ENCODE peak calls at places on chromosome 20, in nine cellular contexts. One of them, this sample, is unnamed.

GRCh38 chr20:52747736-52748135 is 224.4 kb upstream of the TSHZ2 start:
- DNase-seq in transverse colon: no peak
- DNase-seq in upper lobe of left lung: no peak
- DNase-seq in HepG2: peak; percentile 37
- DNase-seq in K562: peak; percentile 8
- DNase-seq in GM12878: no peak
- DNase-seq in esophagus muscularis mucosa: no peak
- DNase-seq in stomach: no peak
- DNase-seq in suprapubic skin: no peak
- DNase-seq in this sample: no peak

GRCh38 chr20:15579703-15580102 is 993.5 kb downstream of the KIF16B start:
- DNase-seq in stomach: no peak
- DNase-seq in GM12878: no peak
- DNase-seq in transverse colon: no peak
- DNase-seq in suprapubic skin: no peak
- DNase-seq in upper lobe of left lung: no peak
- DNase-seq in esophagus muscularis mucosa: no peak
- DNase-seq in HepG2: no peak
- DNase-seq in K562: no peak
- DNase-seq in this sample: no peak

GRCh38 chr20:14360386-14360785 is 23.0 kb upstream of the FLRT3 start:
- DNase-seq in esophagus muscularis mucosa: no peak
- DNase-seq in transverse colon: no peak
- DNase-seq in HepG2: no peak
- DNase-seq in GM12878: no peak
- DNase-seq in K562: no peak
- DNase-seq in suprapubic skin: no peak
- DNase-seq in upper lobe of left lung: no peak
- DNase-seq in stomach: no peak
- DNase-seq in this sample: no peak

GRCh38 chr20:43379239-43379917 is 78.3 kb upstream of the SRSF6 start:
- DNase-seq in HepG2: peak; percentile 27
- DNase-seq in transverse colon: no peak
- DNase-seq in GM12878: no peak
- DNase-seq in stomach: no peak
- DNase-seq in esophagus muscularis mucosa: no peak
- DNase-seq in K562: no peak
- DNase-seq in suprapubic skin: no peak
- DNase-seq in upper lobe of left lung: no peak
- DNase-seq in this sample: no peak

GRCh38 chr20:2814587-2815051 is at the start of gene C20orf141:
- DNase-seq in GM12878: no peak
- DNase-seq in upper lobe of left lung: no peak
- DNase-seq in transverse colon: peak; percentile 27
- DNase-seq in suprapubic skin: peak; percentile 71
- DNase-seq in K562: peak; percentile 35
- DNase-seq in stomach: no peak
- DNase-seq in esophagus muscularis mucosa: no peak
- DNase-seq in HepG2: no peak
- DNase-seq in this sample: no peak

GRCh38 chr20:62220666-62221568 is 839 bp upstream of the HRH3 start:
- DNase-seq in transverse colon: no peak
- DNase-seq in GM12878: no peak
- DNase-seq in suprapubic skin: no peak
- DNase-seq in HepG2: no peak
- DNase-seq in stomach: no peak
- DNase-seq in upper lobe of left lung: peak; percentile 70
- DNase-seq in esophagus muscularis mucosa: no peak
- DNase-seq in K562: no peak
- DNase-seq in this sample: no peak

GRCh38 chr20:21520702-21521595 is 7.1 kb upstream of the NKX2-2 start:
- DNase-seq in K562: no peak
- DNase-seq in stomach: no peak
- DNase-seq in upper lobe of left lung: peak; percentile 82
- DNase-seq in HepG2: no peak
- DNase-seq in suprapubic skin: no peak
- DNase-seq in transverse colon: no peak
- DNase-seq in esophagus muscularis mucosa: no peak
- DNase-seq in GM12878: no peak
- DNase-seq in this sample: no peak

GRCh38 chr20:58102744-58103516 is 125.5 kb downstream of the ANKRD60 start:
- DNase-seq in K562: no peak
- DNase-seq in upper lobe of left lung: no peak
- DNase-seq in transverse colon: no peak
- DNase-seq in HepG2: no peak
- DNase-seq in suprapubic skin: no peak
- DNase-seq in stomach: no peak
- DNase-seq in esophagus muscularis mucosa: peak; percentile 80
- DNase-seq in GM12878: no peak
- DNase-seq in this sample: no peak

GRCh38 chr20:50056951-50057403 is 56.0 kb downstream of the UBE2V1 start:
- DNase-seq in stomach: no peak
- DNase-seq in HepG2: no peak
- DNase-seq in GM12878: no peak
- DNase-seq in transverse colon: no peak
- DNase-seq in upper lobe of left lung: no peak
- DNase-seq in K562: no peak
- DNase-seq in suprapubic skin: no peak
- DNase-seq in esophagus muscularis mucosa: no peak
- DNase-seq in this sample: no peak

GRCh38 chr20:51156041-51156795 is 133.3 kb upstream of the KCNG1 start:
- DNase-seq in esophagus muscularis mucosa: peak; percentile 86
- DNase-seq in upper lobe of left lung: no peak
- DNase-seq in HepG2: no peak
- DNase-seq in K562: no peak
- DNase-seq in transverse colon: no peak
- DNase-seq in stomach: no peak
- DNase-seq in suprapubic skin: no peak
- DNase-seq in GM12878: no peak
- DNase-seq in this sample: peak; percentile 86

DNA sequence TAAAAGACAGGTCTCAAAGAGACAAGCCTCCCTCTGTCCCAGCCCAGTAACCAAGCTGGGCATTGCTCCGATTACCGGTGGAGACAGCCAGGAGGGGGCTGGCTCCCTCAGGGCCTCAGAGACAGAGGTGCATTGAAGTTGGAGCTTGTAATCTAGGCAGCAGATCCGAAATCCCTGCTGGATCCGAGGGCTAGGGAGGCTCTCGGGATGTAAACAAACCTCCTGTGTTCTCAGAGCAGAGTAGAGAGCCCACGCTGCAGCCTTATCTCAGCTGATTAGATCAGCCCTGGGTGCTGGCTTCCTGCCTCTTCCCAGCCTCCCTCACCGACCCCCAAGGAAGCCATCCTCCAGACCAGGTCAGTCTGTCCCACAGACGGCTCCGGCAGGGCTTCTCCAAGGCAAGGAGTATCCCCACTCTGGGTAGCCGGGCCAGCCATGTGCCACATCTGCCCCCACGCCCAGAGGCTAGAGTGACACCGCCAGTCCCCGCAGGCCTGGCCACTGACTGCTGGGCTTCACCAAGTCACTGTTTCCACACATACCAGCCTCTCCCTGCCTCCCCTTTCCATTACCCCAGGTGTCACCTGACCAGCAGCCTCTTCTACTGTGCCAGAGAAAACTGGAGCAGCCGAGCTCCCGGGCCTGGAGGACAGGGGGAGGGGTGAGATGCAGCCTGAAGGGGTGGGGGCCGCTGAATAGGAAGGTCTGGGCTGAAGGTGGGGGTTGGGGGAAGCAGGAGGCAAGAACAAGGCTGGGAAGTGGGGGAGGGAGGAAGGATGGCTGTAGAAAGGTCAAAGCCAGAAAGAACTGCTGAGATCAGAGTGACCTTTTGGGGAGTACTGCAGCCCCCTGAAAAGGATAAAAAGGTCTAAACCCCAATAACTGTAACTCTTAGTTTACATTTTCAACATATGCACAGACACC is 6.0 kb downstream of the SDC4 start:
- DNase-seq in GM12878: no peak
- DNase-seq in transverse colon: peak; percentile 53
- DNase-seq in esophagus muscularis mucosa: no peak
- DNase-seq in K562: no peak
- DNase-seq in upper lobe of left lung: peak; percentile 77
- DNase-seq in suprapubic skin: peak; percentile 86
- DNase-seq in stomach: peak; percentile 90
- DNase-seq in HepG2: peak; percentile 94
- DNase-seq in this sample: peak; percentile 89
- TF ChIP-seq POLR2A in GM12878: no peak
- TF ChIP-seq POLR2A in transverse colon: peak; percentile 34
- TF ChIP-seq POLR2A in esophagus muscularis mucosa: peak; percentile 18
- TF ChIP-seq POLR2A in K562: no peak
- TF ChIP-seq POLR2A in upper lobe of left lung: peak; percentile 34
- TF ChIP-seq POLR2A in suprapubic skin: no peak
- TF ChIP-seq POLR2A in stomach: no peak
- TF ChIP-seq POLR2A in HepG2: no peak
- TF ChIP-seq POLR2A in this sample: no peak

GRCh38 chr20:40821438-40821837 is 132.4 kb upstream of the MAFB start:
- DNase-seq in suprapubic skin: no peak
- DNase-seq in esophagus muscularis mucosa: no peak
- DNase-seq in upper lobe of left lung: no peak
- DNase-seq in HepG2: no peak
- DNase-seq in transverse colon: no peak
- DNase-seq in K562: no peak
- DNase-seq in GM12878: no peak
- DNase-seq in stomach: no peak
- DNase-seq in this sample: no peak
- TF ChIP-seq POLR2AphosphoS5 in suprapubic skin: no peak
- TF ChIP-seq POLR2AphosphoS5 in esophagus muscularis mucosa: no peak
- TF ChIP-seq POLR2AphosphoS5 in upper lobe of left lung: no peak
- TF ChIP-seq POLR2AphosphoS5 in HepG2: no peak
- TF ChIP-seq POLR2AphosphoS5 in transverse colon: no peak
- TF ChIP-seq POLR2AphosphoS5 in K562: no peak
- TF ChIP-seq POLR2AphosphoS5 in GM12878: no peak
- TF ChIP-seq POLR2AphosphoS5 in stomach: no peak
- TF ChIP-seq POLR2AphosphoS5 in this sample: no peak

GRCh38 chr20:59599941-59600340 is 4.4 kb upstream of the PHACTR3 start:
- DNase-seq in stomach: no peak
- DNase-seq in HepG2: no peak
- DNase-seq in transverse colon: no peak
- DNase-seq in suprapubic skin: no peak
- DNase-seq in K562: no peak
- DNase-seq in GM12878: no peak
- DNase-seq in esophagus muscularis mucosa: no peak
- DNase-seq in upper lobe of left lung: no peak
- DNase-seq in this sample: no peak

GRCh38 chr20:59597240-59597639 is 7.1 kb upstream of the PHACTR3 start:
- DNase-seq in GM12878: no peak
- DNase-seq in transverse colon: no peak
- DNase-seq in stomach: no peak
- DNase-seq in upper lobe of left lung: no peak
- DNase-seq in esophagus muscularis mucosa: no peak
- DNase-seq in K562: no peak
- DNase-seq in HepG2: no peak
- DNase-seq in suprapubic skin: no peak
- DNase-seq in this sample: no peak

GRCh38 chr20:59600472-59600871 is 3.9 kb upstream of the PHACTR3 start:
- DNase-seq in transverse colon: no peak
- DNase-seq in GM12878: no peak
- DNase-seq in K562: no peak
- DNase-seq in HepG2: no peak
- DNase-seq in upper lobe of left lung: no peak
- DNase-seq in stomach: no peak
- DNase-seq in esophagus muscularis mucosa: no peak
- DNase-seq in suprapubic skin: no peak
- DNase-seq in this sample: no peak

GRCh38 chr20:59596690-59597089 is 7.7 kb upstream of the PHACTR3 start:
- DNase-seq in stomach: no peak
- DNase-seq in transverse colon: no peak
- DNase-seq in GM12878: no peak
- DNase-seq in suprapubic skin: no peak
- DNase-seq in HepG2: no peak
- DNase-seq in esophagus muscularis mucosa: no peak
- DNase-seq in K562: no peak
- DNase-seq in upper lobe of left lung: no peak
- DNase-seq in this sample: no peak

DNA sequence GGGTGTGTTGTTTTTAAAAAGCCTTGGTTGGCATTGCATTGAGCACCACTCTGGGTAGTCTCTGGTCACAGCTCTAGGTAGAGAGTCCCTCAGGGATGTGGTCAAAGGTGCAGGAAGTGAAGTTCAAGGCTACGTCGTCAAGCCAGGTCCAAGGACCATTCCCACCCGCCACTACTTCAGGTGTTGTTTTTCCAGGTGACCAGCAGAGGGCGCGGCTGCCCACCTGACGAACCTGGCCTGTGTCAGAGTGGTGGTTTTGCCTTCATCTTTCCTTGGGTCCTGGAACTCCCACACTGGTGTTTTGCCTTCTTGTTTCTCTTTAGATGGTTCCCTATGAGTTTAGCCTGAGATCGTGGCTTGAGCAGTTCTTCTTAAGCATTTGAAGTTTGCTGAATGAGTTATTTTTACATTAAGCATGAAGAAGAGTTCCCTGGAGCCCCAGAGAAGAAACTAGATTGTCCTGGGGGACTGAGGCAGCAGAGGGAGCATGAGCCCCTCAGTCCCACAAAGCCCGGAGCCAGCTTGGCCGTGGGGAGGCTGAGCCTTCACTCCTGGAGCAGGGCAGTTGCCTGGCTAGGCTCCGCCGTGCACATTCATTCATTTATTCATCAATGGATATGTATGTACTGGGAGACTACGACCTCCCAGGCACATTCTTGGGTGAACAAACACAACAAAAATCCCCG is 5.6 kb upstream of the PHACTR3 start:
- DNase-seq in transverse colon: peak; percentile 23
- DNase-seq in esophagus muscularis mucosa: no peak
- DNase-seq in K562: peak; percentile 77
- DNase-seq in HepG2: peak; percentile 55
- DNase-seq in suprapubic skin: no peak
- DNase-seq in upper lobe of left lung: no peak
- DNase-seq in stomach: peak; percentile 29
- DNase-seq in GM12878: peak; percentile 8
- DNase-seq in this sample: no peak
- TF ChIP-seq EP300 in transverse colon: no peak
- TF ChIP-seq EP300 in esophagus muscularis mucosa: no peak
- TF ChIP-seq EP300 in K562: no peak
- TF ChIP-seq EP300 in HepG2: no peak
- TF ChIP-seq EP300 in suprapubic skin: no peak
- TF ChIP-seq EP300 in upper lobe of left lung: no peak
- TF ChIP-seq EP300 in stomach: no peak
- TF ChIP-seq EP300 in GM12878: no peak
- TF ChIP-seq EP300 in this sample: no peak

DNA sequence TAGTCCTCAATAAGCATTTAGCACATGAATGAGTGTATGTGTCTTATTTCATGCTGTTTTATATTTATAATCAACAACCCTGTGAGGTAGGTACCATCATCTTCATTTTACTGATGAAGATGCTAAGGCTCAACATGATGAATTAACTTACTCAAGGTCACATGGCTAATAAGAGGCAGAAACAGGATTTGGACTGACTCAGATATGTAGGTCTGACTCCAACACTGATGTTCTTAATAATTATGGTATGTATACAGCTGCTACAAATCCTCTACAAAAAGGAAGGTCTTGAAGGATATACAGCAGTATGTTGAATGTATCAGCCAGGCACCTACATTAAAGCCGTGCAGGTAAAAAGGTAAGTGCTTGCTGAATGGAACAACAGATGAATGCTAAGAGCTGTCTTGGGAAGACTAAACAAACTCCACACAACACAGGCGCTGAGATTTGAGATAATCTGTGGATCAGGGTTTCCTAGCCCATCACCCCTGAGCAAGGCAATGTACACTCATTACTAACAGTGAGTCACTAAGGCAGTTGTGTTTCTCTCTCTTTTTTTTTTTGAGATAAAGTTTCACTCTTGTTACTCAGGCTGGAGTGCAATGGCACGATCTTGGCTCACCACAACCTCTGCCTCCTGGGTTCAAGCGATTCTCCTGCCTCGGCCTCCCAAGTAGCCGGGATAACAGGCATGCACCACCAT is 31.9 kb downstream of the TTI1 start:
- DNase-seq in GM12878: no peak
- DNase-seq in K562: no peak
- DNase-seq in stomach: no peak
- DNase-seq in upper lobe of left lung: no peak
- DNase-seq in HepG2: no peak
- DNase-seq in suprapubic skin: no peak
- DNase-seq in esophagus muscularis mucosa: no peak
- DNase-seq in transverse colon: no peak
- DNase-seq in this sample: no peak
- TF ChIP-seq POLR2A in GM12878: no peak
- TF ChIP-seq POLR2A in K562: no peak
- TF ChIP-seq POLR2A in stomach: no peak
- TF ChIP-seq POLR2A in upper lobe of left lung: no peak
- TF ChIP-seq POLR2A in HepG2: no peak
- TF ChIP-seq POLR2A in suprapubic skin: no peak
- TF ChIP-seq POLR2A in esophagus muscularis mucosa: no peak
- TF ChIP-seq POLR2A in transverse colon: no peak
- TF ChIP-seq POLR2A in this sample: no peak

This sample was measured in sigmoid colon.